ENCODE peak calls at places on chromosomes 4 and X, in six cellular contexts. One of them, this sample, is unnamed.
A peak's percentile ranks its signal among the peaks of the same experiment; 100 is the strongest.

GRCh38 chrX:148658115-148658725 is 157.8 kb downstream of the AFF2 start:
- DNase-seq in uterus: no peak
- DNase-seq in HCT116: no peak
- DNase-seq in heart right ventricle: no peak
- DNase-seq in small intestine: no peak
- DNase-seq in brain microvascular endothelial cell: no peak
- DNase-seq in this sample: no peak

GRCh38 chr4:147828361-147828760 is 96.5 kb downstream of the ARHGAP10 start:
- DNase-seq in uterus: no peak
- DNase-seq in HCT116: no peak
- DNase-seq in heart right ventricle: no peak
- DNase-seq in small intestine: peak; percentile 17
- DNase-seq in brain microvascular endothelial cell: no peak
- DNase-seq in this sample: no peak

GRCh38 chr4:168101026-168101425 is 8.7 kb downstream of the ANXA10 start:
- DNase-seq in uterus: no peak
- DNase-seq in HCT116: no peak
- DNase-seq in heart right ventricle: no peak
- DNase-seq in small intestine: no peak
- DNase-seq in brain microvascular endothelial cell: peak; percentile 37
- DNase-seq in this sample: no peak

GRCh38 chr4:137203601-137204000 is 328.7 kb downstream of the PCDH18 start:
- DNase-seq in uterus: no peak
- DNase-seq in HCT116: no peak
- DNase-seq in heart right ventricle: no peak
- DNase-seq in small intestine: no peak
- DNase-seq in brain microvascular endothelial cell: peak; percentile 96
- DNase-seq in this sample: no peak

GRCh38 chr4:23006756-23007155 is 314.0 kb downstream of the GBA3 start:
- DNase-seq in uterus: no peak
- DNase-seq in HCT116: no peak
- DNase-seq in heart right ventricle: no peak
- DNase-seq in small intestine: no peak
- DNase-seq in brain microvascular endothelial cell: no peak
- DNase-seq in this sample: no peak

GRCh38 chrX:24877854-24878650 is 137.7 kb downstream of the ARX start:
- DNase-seq in uterus: no peak
- DNase-seq in HCT116: no peak
- DNase-seq in heart right ventricle: no peak
- DNase-seq in small intestine: peak; percentile 9
- DNase-seq in brain microvascular endothelial cell: no peak
- DNase-seq in this sample: no peak

GRCh38 chrX:147901476-147902126 is 10.1 kb upstream of the FMR1 start:
- DNase-seq in uterus: no peak
- DNase-seq in HCT116: no peak
- DNase-seq in heart right ventricle: no peak
- DNase-seq in small intestine: no peak
- DNase-seq in brain microvascular endothelial cell: no peak
- DNase-seq in this sample: no peak

GRCh38 chr4:66091801-66092200 is 421.5 kb upstream of the EPHA5 start:
- DNase-seq in uterus: no peak
- DNase-seq in HCT116: no peak
- DNase-seq in heart right ventricle: no peak
- DNase-seq in small intestine: no peak
- DNase-seq in brain microvascular endothelial cell: no peak
- DNase-seq in this sample: no peak

GRCh38 chrX:131058136-131058868 is at the start of gene ARHGAP36:
- DNase-seq in uterus: no peak
- DNase-seq in HCT116: no peak
- DNase-seq in heart right ventricle: no peak
- DNase-seq in small intestine: no peak
- DNase-seq in brain microvascular endothelial cell: no peak
- DNase-seq in this sample: no peak

GRCh38 chr4:21512351-21512750 is 436.2 kb downstream of the KCNIP4 start:
- DNase-seq in uterus: no peak
- DNase-seq in HCT116: peak; percentile 4
- DNase-seq in heart right ventricle: no peak
- DNase-seq in small intestine: no peak
- DNase-seq in brain microvascular endothelial cell: peak; percentile 45
- DNase-seq in this sample: no peak

GRCh38 chrX:8711401-8711800 is 20.5 kb downstream of the ANOS1 start:
- DNase-seq in uterus: no peak
- DNase-seq in HCT116: no peak
- DNase-seq in heart right ventricle: no peak
- DNase-seq in small intestine: no peak
- DNase-seq in brain microvascular endothelial cell: no peak
- DNase-seq in this sample: no peak

GRCh38 chr4:30208731-30209435 is 511.3 kb upstream of the PCDH7 start:
- DNase-seq in uterus: no peak
- DNase-seq in HCT116: peak; percentile 36
- DNase-seq in heart right ventricle: no peak
- DNase-seq in small intestine: no peak
- DNase-seq in brain microvascular endothelial cell: peak; percentile 12
- DNase-seq in this sample: no peak

GRCh38 chr4:145735777-145736176 is 55.8 kb downstream of the C4orf51 start:
- DNase-seq in uterus: no peak
- DNase-seq in HCT116: no peak
- DNase-seq in heart right ventricle: no peak
- DNase-seq in small intestine: no peak
- DNase-seq in brain microvascular endothelial cell: no peak
- DNase-seq in this sample: peak; percentile 65

GRCh38 chrX:67104982-67105757 is 438.7 kb upstream of the AR start:
- DNase-seq in uterus: peak; percentile 25
- DNase-seq in HCT116: no peak
- DNase-seq in heart right ventricle: no peak
- DNase-seq in small intestine: no peak
- DNase-seq in brain microvascular endothelial cell: no peak
- DNase-seq in this sample: peak; percentile 26

GRCh38 chr4:8255698-8256441 is 13.7 kb upstream of the HTRA3 start:
- DNase-seq in uterus: no peak
- DNase-seq in HCT116: no peak
- DNase-seq in heart right ventricle: peak; percentile 35
- DNase-seq in small intestine: no peak
- DNase-seq in brain microvascular endothelial cell: peak; percentile 7
- DNase-seq in this sample: no peak

GRCh38 chr4:84698962-84699671 is 116.2 kb downstream of the CDS1 start:
- DNase-seq in uterus: no peak
- DNase-seq in HCT116: no peak
- DNase-seq in heart right ventricle: no peak
- DNase-seq in small intestine: peak; percentile 57
- DNase-seq in brain microvascular endothelial cell: no peak
- DNase-seq in this sample: no peak

GRCh38 chrX:12309040-12309732 is 170.9 kb downstream of the FRMPD4 start:
- DNase-seq in uterus: no peak
- DNase-seq in HCT116: no peak
- DNase-seq in heart right ventricle: no peak
- DNase-seq in small intestine: no peak
- DNase-seq in brain microvascular endothelial cell: no peak
- DNase-seq in this sample: no peak

GRCh38 chr4:152734015-152734698 is 45.4 kb downstream of the TIGD4 start:
- DNase-seq in uterus: no peak
- DNase-seq in HCT116: no peak
- DNase-seq in heart right ventricle: no peak
- DNase-seq in small intestine: no peak
- DNase-seq in brain microvascular endothelial cell: no peak
- DNase-seq in this sample: no peak

GRCh38 chr4:76546282-76547166 is 111.5 kb downstream of the SHROOM3 start:
- DNase-seq in uterus: no peak
- DNase-seq in HCT116: no peak
- DNase-seq in heart right ventricle: no peak
- DNase-seq in small intestine: no peak
- DNase-seq in brain microvascular endothelial cell: peak; percentile 77
- DNase-seq in this sample: no peak

GRCh38 chr4:15925830-15926229 is 12.7 kb downstream of the FGFBP1 start:
- DNase-seq in uterus: no peak
- DNase-seq in HCT116: no peak
- DNase-seq in heart right ventricle: no peak
- DNase-seq in small intestine: no peak
- DNase-seq in brain microvascular endothelial cell: no peak
- DNase-seq in this sample: no peak

GRCh38 chr4:33494150-33494549 is 2750.2 kb downstream of the ARAP2 start:
- DNase-seq in uterus: no peak
- DNase-seq in HCT116: no peak
- DNase-seq in heart right ventricle: no peak
- DNase-seq in small intestine: no peak
- DNase-seq in brain microvascular endothelial cell: no peak
- DNase-seq in this sample: no peak

DNA sequence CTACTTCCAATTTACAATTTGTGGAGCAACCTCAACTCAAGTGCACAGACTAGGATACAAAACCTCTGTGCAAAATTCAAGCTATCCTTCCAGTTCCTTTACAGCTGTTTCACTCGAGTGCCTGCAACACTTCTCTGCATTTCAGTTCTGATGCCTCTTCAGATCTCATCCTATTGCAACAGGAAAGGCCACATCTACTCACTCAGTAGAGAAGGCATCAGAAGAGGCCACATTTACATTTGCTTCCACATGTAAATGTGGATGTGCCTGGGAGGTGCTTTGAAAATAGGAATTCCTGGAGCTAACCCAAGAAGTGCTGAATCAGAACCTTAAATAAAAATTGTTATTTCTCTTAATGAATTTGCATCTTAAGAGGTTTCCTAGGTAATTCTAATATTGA is 45.8 kb upstream of the SERTM2 start:
- DNase-seq in uterus: no peak
- DNase-seq in HCT116: no peak
- DNase-seq in heart right ventricle: no peak
- DNase-seq in small intestine: no peak
- DNase-seq in brain microvascular endothelial cell: no peak
- DNase-seq in this sample: no peak
- H3K27me3 ChIP-seq in uterus: no peaks in the 10 kb centered on the region
- H3K27me3 ChIP-seq in HCT116: no peaks in the 10 kb centered on the region
- H3K27me3 ChIP-seq in heart right ventricle: no peaks in the 10 kb centered on the region
- H3K27me3 ChIP-seq in small intestine: no peaks in the 10 kb centered on the region
- H3K27me3 ChIP-seq in brain microvascular endothelial cell: no peaks in the 10 kb centered on the region
- H3K27me3 ChIP-seq in this sample: no peaks in the 10 kb centered on the region

GRCh38 chr4:78588894-78589545 is 37.5 kb downstream of the ANXA3 start:
- DNase-seq in uterus: no peak
- DNase-seq in HCT116: no peak
- DNase-seq in heart right ventricle: no peak
- DNase-seq in small intestine: no peak
- DNase-seq in brain microvascular endothelial cell: no peak
- DNase-seq in this sample: no peak

GRCh38 chr4:78584863-78585576 is 33.5 kb downstream of the ANXA3 start:
- DNase-seq in uterus: no peak
- DNase-seq in HCT116: no peak
- DNase-seq in heart right ventricle: no peak
- DNase-seq in small intestine: peak; percentile 76
- DNase-seq in brain microvascular endothelial cell: no peak
- DNase-seq in this sample: no peak

GRCh38 chr4:78581626-78582025 is 30.1 kb downstream of the ANXA3 start:
- DNase-seq in uterus: no peak
- DNase-seq in HCT116: no peak
- DNase-seq in heart right ventricle: no peak
- DNase-seq in small intestine: no peak
- DNase-seq in brain microvascular endothelial cell: no peak
- DNase-seq in this sample: peak; percentile 16

GRCh38 chr4:78591404-78591803 is 39.8 kb downstream of the ANXA3 start:
- DNase-seq in uterus: no peak
- DNase-seq in HCT116: no peak
- DNase-seq in heart right ventricle: no peak
- DNase-seq in small intestine: no peak
- DNase-seq in brain microvascular endothelial cell: no peak
- DNase-seq in this sample: no peak

GRCh38 chr4:78585633-78586032 is 34.1 kb downstream of the ANXA3 start:
- DNase-seq in uterus: no peak
- DNase-seq in HCT116: no peak
- DNase-seq in heart right ventricle: no peak
- DNase-seq in small intestine: no peak
- DNase-seq in brain microvascular endothelial cell: no peak
- DNase-seq in this sample: no peak
- H3K27ac ChIP-seq in uterus: no peak overlapping the region
- H3K27ac ChIP-seq in HCT116: no peak overlapping the region
- H3K27ac ChIP-seq in heart right ventricle: no peak overlapping the region
- H3K27ac ChIP-seq in small intestine: no peak overlapping the region
- H3K27ac ChIP-seq in brain microvascular endothelial cell: no peak overlapping the region
- H3K27ac ChIP-seq in this sample: no peak overlapping the region

DNA sequence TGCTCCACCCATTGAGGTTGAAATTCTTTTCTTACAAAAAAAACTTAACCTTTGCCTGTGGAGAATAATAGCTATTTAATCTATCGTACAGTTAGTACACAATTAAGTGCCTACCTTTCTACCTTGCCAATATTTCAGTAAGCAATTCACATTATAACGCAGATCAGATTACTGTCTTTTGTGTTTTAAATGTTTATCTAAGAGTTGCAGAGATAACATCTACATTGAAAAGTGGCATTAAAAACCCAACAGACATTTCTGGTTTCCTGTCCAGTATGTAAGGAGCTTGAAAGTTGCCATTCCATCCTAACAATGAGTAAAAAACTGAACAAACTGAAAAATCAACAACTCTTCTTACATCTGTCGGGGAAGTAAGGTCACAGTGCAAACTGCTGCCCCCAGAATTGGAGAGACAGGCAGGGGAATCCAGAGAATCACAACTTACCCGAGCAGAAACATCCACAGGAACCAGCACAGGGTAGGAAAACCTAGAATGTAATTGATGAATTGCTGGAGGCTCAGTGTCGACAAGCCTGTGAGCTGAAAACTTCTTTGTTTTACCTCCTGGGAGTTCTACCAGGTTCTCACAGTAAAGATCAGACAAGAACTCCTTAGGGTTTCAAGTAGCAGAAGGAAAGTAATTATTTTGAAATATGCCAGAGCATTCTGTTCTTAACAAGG is 27.3 kb upstream of the ACSL4 start:
- DNase-seq in uterus: no peak
- DNase-seq in HCT116: no peak
- DNase-seq in heart right ventricle: no peak
- DNase-seq in small intestine: no peak
- DNase-seq in brain microvascular endothelial cell: no peak
- DNase-seq in this sample: no peak
- H3K27me3 ChIP-seq in uterus: no peaks in the 10 kb centered on the region
- H3K27me3 ChIP-seq in HCT116: no peaks in the 10 kb centered on the region
- H3K27me3 ChIP-seq in heart right ventricle: no peaks in the 10 kb centered on the region
- H3K27me3 ChIP-seq in small intestine: no peaks in the 10 kb centered on the region
- H3K27me3 ChIP-seq in brain microvascular endothelial cell: no peaks in the 10 kb centered on the region
- H3K27me3 ChIP-seq in this sample: no peaks in the 10 kb centered on the region

DNA sequence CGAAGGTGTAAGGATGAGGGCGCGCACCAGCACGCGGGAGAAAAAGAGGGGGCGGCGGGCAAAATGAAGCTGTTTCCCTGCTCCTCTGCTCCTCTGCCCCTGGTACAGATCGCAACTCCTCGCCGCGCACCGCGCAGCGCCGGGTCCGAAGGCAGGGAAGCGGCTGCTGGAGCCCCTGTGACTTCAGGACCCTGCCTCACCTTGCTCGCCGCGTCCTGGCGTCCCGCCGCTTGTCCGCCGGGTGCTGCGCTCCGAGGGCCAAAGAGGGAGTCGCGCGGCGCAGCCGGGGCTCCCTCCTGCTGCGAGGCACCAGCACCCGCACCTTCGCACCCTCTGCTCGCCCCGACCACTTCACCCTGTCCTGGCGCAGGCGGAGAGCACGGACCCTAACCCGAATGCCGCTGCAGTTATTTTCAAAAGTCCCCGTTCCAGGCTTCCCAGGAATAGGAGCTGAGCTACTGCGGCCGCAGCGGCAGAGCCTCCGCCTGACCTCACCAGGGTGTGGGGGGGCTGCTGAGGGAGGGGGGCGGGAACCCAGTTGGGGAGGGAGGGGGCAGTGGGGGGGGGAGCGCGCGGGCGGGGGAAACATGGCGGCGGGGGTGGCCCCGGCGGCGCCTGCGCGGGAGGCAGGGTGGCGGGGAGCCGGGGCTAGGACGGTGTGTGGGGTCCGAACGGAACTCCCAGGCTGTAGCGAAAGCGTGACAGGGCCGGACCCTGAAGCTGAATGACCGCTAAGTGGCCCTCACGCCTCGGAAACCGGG is at the start of gene KLHL13:
- DNase-seq in uterus: peak; percentile 48
- DNase-seq in HCT116: no peak
- DNase-seq in heart right ventricle: peak; percentile 47
- DNase-seq in small intestine: peak; percentile 19
- DNase-seq in brain microvascular endothelial cell: no peak
- DNase-seq in this sample: peak; percentile 14
- H3K27ac ChIP-seq in uterus: peak within 1 kb of the TSS; percentile 83
- H3K27ac ChIP-seq in HCT116: peak within 1 kb of the TSS; percentile 35
- H3K27ac ChIP-seq in heart right ventricle: peak within 1 kb of the TSS; percentile 83
- H3K27ac ChIP-seq in small intestine: peak within 1 kb of the TSS; percentile 79
- H3K27ac ChIP-seq in brain microvascular endothelial cell: no peak within 1 kb of the TSS
- H3K27ac ChIP-seq in this sample: peak within 1 kb of the TSS; percentile 71

This sample was measured in gastrocnemius medialis.